ENCODE peak calls at places on chromosomes 6 and 20, in five cellular contexts. J, T, V, N and F are unnamed samples.
A peak's percentile ranks its signal among the peaks of the same experiment; 100 is the strongest.

GRCh38 chr6:56649782-56650181 is 7.1 kb upstream of the DST start:
- DNase-seq in J (no peak), T (no peak), V (no peak), N (no peak), F (no peak)

GRCh38 chr6:28107506-28107905 is 16.9 kb upstream of the ZSCAN16 start:
- DNase-seq in J (no peak), T (no peak), V (no peak), N (no peak), F (no peak)

GRCh38 chr6:150139533-150139932 is 3.3 kb upstream of the PPP1R14C start:
- DNase-seq in J (no peak), T (no peak), V (no peak), N (no peak), F (no peak)

GRCh38 chr6:4906293-4906941 is 97.4 kb downstream of the RPP40 start:
- DNase-seq in J (no peak), T (no peak), V (no peak), N (no peak), F (peak; percentile 47)

GRCh38 chr6:31971279-31971992 is 502 bp downstream of the DXO start:
- DNase-seq in J (no peak), T (no peak), V (no peak), N (no peak), F (no peak)

GRCh38 chr20:34473262-34473883 is 42.8 kb upstream of the DYNLRB1 start:
- DNase-seq in J (peak; percentile 50), T (peak; percentile 22), V (peak; percentile 38), N (peak; percentile 56), F (no peak)

GRCh38 chr6:113594726-113595125 is 262.4 kb upstream of the MARCKS start:
- DNase-seq in J (no peak), T (no peak), V (no peak), N (no peak), F (no peak)

GRCh38 chr20:1652960-1653359 is 4.6 kb downstream of the SIRPG start:
- DNase-seq in J (no peak), T (no peak), V (no peak), N (no peak), F (no peak)

GRCh38 chr6:105968230-105968954 is 117.7 kb upstream of the PRDM1 start:
- DNase-seq in J (no peak), T (no peak), V (no peak), N (no peak), F (no peak)

GRCh38 chr6:31585531-31585930 is 546 bp upstream of the LST1 start:
- DNase-seq in J (no peak), T (no peak), V (no peak), N (peak; percentile 71), F (no peak)

GRCh38 chr6:86407128-86407527 is 530.2 kb upstream of the HTR1E start:
- DNase-seq in J (no peak), T (no peak), V (no peak), N (no peak), F (no peak)

GRCh38 chr20:31764641-31765305 is 25.7 kb downstream of the TPX2 start:
- DNase-seq in J (no peak), T (no peak), V (no peak), N (no peak), F (no peak)

GRCh38 chr6:156618600-156619205 is 158.5 kb upstream of the ARID1B start:
- DNase-seq in J (no peak), T (no peak), V (peak; percentile 62), N (no peak), F (no peak)

GRCh38 chr20:19742974-19743649 is 14.9 kb upstream of the RIN2 start:
- DNase-seq in J (no peak), T (no peak), V (no peak), N (no peak), F (no peak)